ENCODE peak calls at places on chromosomes 5 and 9, in four cellular contexts. V is esophagus squamous epithelium, E is left ventricle myocardium inferior, A is AG10803. M is an unnamed sample.

GRCh38 chr5:16806691-16807433 is 129.2 kb downstream of the MYO10 start:
- DNase-seq in A (no peak), V (no peak), E (no peak), M (no peak)

GRCh38 chr5:128905225-128906110 is 59.8 kb upstream of the SLC27A6 start:
- DNase-seq in E (no peak), A (peak; percentile 56), V (no peak), M (peak; percentile 25)

GRCh38 chr5:88236866-88237642 is 31.6 kb downstream of the TMEM161B start:
- DNase-seq in A (peak; percentile 31), V (no peak), E (no peak), M (no peak)

GRCh38 chr9:99158629-99159028 is 53.7 kb downstream of the TGFBR1 start:
- DNase-seq in V (no peak), E (no peak), A (peak; percentile 20), M (no peak)

GRCh38 chr5:885529-885928 is 7.1 kb downstream of the BRD9 start:
- DNase-seq in E (peak; percentile 83), A (no peak), V (no peak), M (no peak)

GRCh38 chr5:140317859-140318258 is 15.0 kb upstream of the PFDN1 start:
- DNase-seq in E (no peak), V (no peak), A (peak; percentile 67), M (no peak)

GRCh38 chr5:181035991-181036815 is 3.9 kb upstream of the BTNL9 start:
- DNase-seq in V (no peak), A (no peak), E (no peak), M (no peak)

GRCh38 chr5:142840591-142840990 is 70.4 kb downstream of the ARHGAP26 start:
- DNase-seq in V (no peak), A (no peak), E (no peak), M (no peak)

DNA sequence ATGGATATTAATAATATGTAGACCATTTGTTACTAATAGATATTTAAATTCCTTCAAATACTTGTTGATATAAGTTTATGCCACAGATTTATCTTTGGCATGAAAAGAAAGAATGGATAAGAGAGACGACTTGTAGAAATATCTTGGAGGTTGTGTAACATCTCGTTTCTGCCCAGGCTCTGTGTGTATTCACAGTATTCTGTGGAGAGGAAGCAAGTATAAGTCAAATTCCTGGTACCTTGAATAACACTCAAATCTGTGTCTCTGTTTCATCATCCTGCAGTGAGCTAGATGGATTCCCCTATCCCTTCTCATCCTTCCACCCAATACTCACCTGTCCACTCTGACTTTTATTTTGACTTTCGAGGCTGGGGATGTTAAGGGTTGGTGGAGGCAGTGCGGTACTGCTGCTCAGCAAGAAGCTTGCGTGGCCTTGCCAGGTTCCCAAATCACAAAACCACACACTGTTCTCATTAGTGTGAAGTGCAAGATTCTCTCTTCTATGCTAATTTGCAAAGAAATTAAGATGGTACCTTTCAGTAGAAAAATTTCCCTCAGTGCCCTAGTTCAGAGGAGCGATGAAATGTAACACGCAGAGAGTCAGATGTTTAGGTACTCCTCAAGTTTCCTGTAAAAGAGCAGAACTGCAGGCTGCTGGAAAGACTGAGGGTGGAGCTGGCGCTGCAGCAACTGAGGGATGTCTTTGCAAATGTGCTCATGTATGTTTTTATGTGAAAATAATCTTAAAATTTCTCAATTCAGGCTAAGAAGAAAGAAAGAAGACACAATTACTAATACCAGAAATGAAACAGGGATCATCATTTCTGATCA is 42.6 kb upstream of the ANKRD18A start:
- DNase-seq in A (no peak), E (no peak), V (no peak), M (no peak)
- TF ChIP-seq CTCF in A (no peak), E (peak; percentile 43), V (no peak), M (no peak)

GRCh38 chr5:104430977-104431620 is 868.5 kb upstream of the NUDT12 start:
- DNase-seq in E (no peak), V (no peak), A (no peak), M (no peak)

GRCh38 chr5:104429911-104430310 is 867.3 kb upstream of the NUDT12 start:
- DNase-seq in E (no peak), V (no peak), A (no peak), M (no peak)

GRCh38 chr5:104431946-104432345 is 869.4 kb upstream of the NUDT12 start:
- DNase-seq in A (no peak), E (no peak), V (no peak), M (no peak)
- TF ChIP-seq CTCF in A (no peak), E (no peak), V (no peak), M (no peak)

GRCh38 chr5:95620030-95620869 is at the start of gene GPR150:
- DNase-seq in V (peak; percentile 6), A (peak; percentile 25), E (peak; percentile 44), M (peak; percentile 80)
- TF ChIP-seq CTCF in V (no peak), A (no peak), E (no peak), M (no peak)

DNA sequence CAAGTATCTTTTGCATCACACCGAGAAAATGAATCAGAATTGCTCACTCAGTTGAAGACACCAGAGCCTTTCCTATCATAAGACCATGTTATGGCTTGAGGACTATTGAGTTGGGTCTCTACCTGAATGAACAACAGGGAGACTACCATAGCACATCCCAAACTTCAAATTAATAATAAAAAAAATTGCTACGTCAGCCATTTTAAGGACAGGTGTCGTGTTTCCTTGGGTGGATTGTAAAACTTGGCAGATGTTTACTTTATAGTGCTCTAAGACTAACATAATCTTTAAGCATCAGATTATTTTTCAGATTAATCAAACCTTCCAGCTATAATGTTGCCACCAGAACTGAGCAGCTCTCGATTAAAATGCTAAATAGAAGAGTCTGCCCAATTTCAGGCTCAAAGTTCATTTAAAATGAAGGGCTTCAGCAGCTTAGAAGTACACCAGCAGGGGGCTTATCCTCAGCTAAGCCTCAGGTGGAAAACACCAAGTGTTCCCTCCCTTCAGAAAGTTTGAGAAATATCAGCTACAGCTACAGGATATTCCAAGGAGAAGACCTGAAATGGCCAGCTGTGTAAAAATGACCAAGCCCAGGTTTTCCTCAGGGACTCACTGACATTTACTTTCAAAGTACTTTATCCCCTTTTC is 395.5 kb downstream of the DTWD2 start:
- DNase-seq in V (no peak), E (no peak), A (no peak), M (no peak)
- TF ChIP-seq CTCF in V (no peak), E (peak; percentile 17), A (no peak), M (no peak)

GRCh38 chr5:150045512-150045911 is 40.8 kb downstream of the CSF1R start:
- DNase-seq in V (no peak), A (no peak), E (no peak), M (no peak)
- TF ChIP-seq CTCF in V (no peak), A (no peak), E (no peak), M (no peak)

DNA sequence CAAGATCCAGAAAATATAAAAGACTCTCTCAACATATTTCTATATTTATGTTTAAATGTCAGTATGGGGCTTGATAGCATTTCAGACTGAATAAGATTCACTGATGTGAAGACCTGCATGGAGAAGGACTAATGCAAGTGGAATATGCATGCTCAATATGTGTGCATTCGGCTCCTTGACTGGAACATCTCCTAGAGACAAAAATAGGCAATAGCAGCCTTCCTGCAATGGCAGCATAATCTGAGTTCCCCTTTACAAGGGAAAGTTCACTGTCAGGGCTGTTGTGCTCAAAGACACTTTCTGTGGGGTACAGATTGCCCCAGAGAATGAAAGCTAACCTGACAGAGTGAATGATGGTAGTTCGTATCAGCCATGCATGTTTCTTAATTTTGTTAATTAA is 42.4 kb downstream of the STARD4 start:
- DNase-seq in V (no peak), A (no peak), E (no peak), M (no peak)
- TF ChIP-seq CTCF in V (no peak), A (peak; percentile 8), E (no peak), M (no peak)